ENCODE peak calls at places on chromosome 9, in nine cellular contexts. G, M, U, C, T, I, S, H and Z are unnamed samples. For H3K9me3, the result is how much of the 10 kb centered on the place peaks cover.

GRCh38 chr9:93116049-93116961 is 17.7 kb downstream of the NINJ1 start:
- DNase-seq in I (no peak), S (peak), C (peak), G (peak), T (no peak), H (peak), U (peak), M (no peak), Z (peak)

GRCh38 chr9:4262735-4263141 is 37.1 kb downstream of the GLIS3 start:
- DNase-seq in H (no peak), U (no peak), G (peak), C (no peak), S (no peak), T (no peak), M (no peak), I (no peak), Z (no peak)

GRCh38 chr9:16598316-16598715 is 272.2 kb downstream of the BNC2 start:
- DNase-seq in M (no peak), C (no peak), H (no peak), U (no peak), T (no peak), I (no peak), S (no peak), G (peak), Z (no peak)

GRCh38 chr9:126784401-126784800 is 20.4 kb upstream of the ZBTB43 start:
- DNase-seq in S (peak), M (no peak), I (no peak), C (no peak), U (no peak), T (no peak), H (no peak), G (no peak), Z (no peak)

GRCh38 chr9:33287087-33287490 is 3.2 kb upstream of the NFX1 start:
- DNase-seq in T (peak), I (peak), H (peak), C (no peak), G (peak), S (no peak), U (no peak), M (peak), Z (no peak)

GRCh38 chr9:13470836-13471235 is 191.3 kb upstream of the MPDZ start:
- DNase-seq in S (no peak), M (no peak), H (no peak), C (no peak), T (no peak), G (no peak), I (no peak), U (no peak), Z (no peak)

GRCh38 chr9:135978650-135979461 is 17.7 kb upstream of the UBAC1 start:
- DNase-seq in T (no peak), M (peak), H (no peak), U (no peak), I (peak), S (no peak), G (no peak), C (no peak), Z (no peak)

GRCh38 chr9:131235480-131235851 is 40.8 kb downstream of the FAM78A start:
- DNase-seq in H (no peak), G (no peak), I (no peak), M (no peak), C (no peak), S (no peak), U (no peak), T (peak), Z (no peak)

GRCh38 chr9:2722715-2723114 is 5.4 kb downstream of the KCNV2 start:
- DNase-seq in U (no peak), M (no peak), I (peak), T (no peak), S (no peak), G (peak), C (no peak), H (no peak), Z (peak)

GRCh38 chr9:35666045-35666444 is 1.1 kb upstream of the ARHGEF39 start:
- DNase-seq in I (no peak), G (no peak), C (no peak), H (no peak), T (no peak), U (no peak), S (no peak), M (no peak), Z (no peak)

GRCh38 chr9:16368425-16369087 is 501.9 kb downstream of the BNC2 start:
- DNase-seq in S (no peak), T (no peak), H (no peak), U (no peak), M (no peak), I (no peak), G (peak), C (no peak), Z (no peak)

GRCh38 chr9:128055222-128056040 is 11.7 kb downstream of the NAIF1 start:
- DNase-seq in H (peak), U (peak), G (no peak), C (peak), I (no peak), S (peak), M (no peak), T (no peak), Z (no peak)

GRCh38 chr9:109254317-109254716 is 66.5 kb downstream of the EPB41L4B start:
- DNase-seq in H (no peak), U (no peak), G (peak), S (no peak), T (no peak), C (no peak), M (no peak), I (no peak), Z (no peak)

GRCh38 chr9:127555830-127556820 is 56.0 kb upstream of the STXBP1 start:
- DNase-seq in M (peak), S (peak), T (no peak), U (peak), C (peak), I (no peak), G (peak), H (peak), Z (peak)

GRCh38 chr9:4303002-4303401 is 3.1 kb upstream of the GLIS3 start:
- DNase-seq in G (peak), C (no peak), U (no peak), M (no peak), I (no peak), S (no peak), H (no peak), T (no peak), Z (no peak)

GRCh38 chr9:134503301-134504105 is 138.1 kb upstream of the COL5A1 start:
- DNase-seq in I (no peak), T (no peak), S (peak), H (no peak), U (peak), M (no peak), G (peak), C (no peak), Z (no peak)

GRCh38 chr9:38687389-38687842 is 32.5 kb downstream of the FAM240B start:
- DNase-seq in T (no peak), M (no peak), H (peak), C (peak), G (peak), I (no peak), U (peak), S (peak), Z (peak)

GRCh38 chr9:77883846-77884771 is 147.5 kb downstream of the GNAQ start:
- DNase-seq in H (no peak), U (no peak), M (no peak), C (no peak), T (no peak), G (peak), I (no peak), S (no peak), Z (no peak)

GRCh38 chr9:133153227-133154096 is 10.3 kb downstream of the GBGT1 start:
- DNase-seq in C (no peak), U (no peak), G (no peak), H (no peak), M (no peak), S (peak), T (no peak), I (no peak), Z (no peak)

GRCh38 chr9:133149130-133150015 is 14.3 kb downstream of the GBGT1 start:
- DNase-seq in H (peak), T (peak), S (peak), U (peak), I (peak), G (peak), C (peak), M (peak), Z (peak)

GRCh38 chr9:133148351-133149129 is 15.2 kb downstream of the GBGT1 start:
- DNase-seq in G (peak), H (peak), C (peak), T (peak), S (peak), I (peak), M (peak), U (peak), Z (peak)

GRCh38 chr9:133151601-133152525 is 11.9 kb downstream of the GBGT1 start:
- DNase-seq in G (no peak), C (no peak), S (peak), T (no peak), M (no peak), I (no peak), U (no peak), H (no peak), Z (no peak)

GRCh38 chr9:133151041-133151440 is 12.7 kb downstream of the GBGT1 start:
- DNase-seq in U (no peak), T (no peak), G (no peak), S (peak), H (no peak), I (no peak), M (no peak), C (no peak), Z (no peak)
- H3K9me3 ChIP-seq in U (under half), T (under half), G (under half), S (under half), H (under half), I (under half), M (under half), C (under half), Z (under half)

GRCh38 chr9:97500263-97500662 is 1.2 kb upstream of the TMOD1 start:
- DNase-seq in H (no peak), I (no peak), S (no peak), C (no peak), G (no peak), M (no peak), U (no peak), T (no peak), Z (no peak)

GRCh38 chr9:97500765-97501176 is 695 bp upstream of the TMOD1 start:
- DNase-seq in M (no peak), I (no peak), U (no peak), H (no peak), C (no peak), T (no peak), S (no peak), G (no peak), Z (no peak)

GRCh38 chr9:97502222-97502983 is 937 bp downstream of the TMOD1 start:
- DNase-seq in U (peak), S (no peak), H (no peak), T (peak), G (no peak), I (no peak), C (peak), M (no peak), Z (no peak)

GRCh38 chr9:97501972-97502221 is 431 bp downstream of the TMOD1 start:
- DNase-seq in U (no peak), G (no peak), T (no peak), S (no peak), C (no peak), M (no peak), I (peak), H (no peak), Z (no peak)

DNA sequence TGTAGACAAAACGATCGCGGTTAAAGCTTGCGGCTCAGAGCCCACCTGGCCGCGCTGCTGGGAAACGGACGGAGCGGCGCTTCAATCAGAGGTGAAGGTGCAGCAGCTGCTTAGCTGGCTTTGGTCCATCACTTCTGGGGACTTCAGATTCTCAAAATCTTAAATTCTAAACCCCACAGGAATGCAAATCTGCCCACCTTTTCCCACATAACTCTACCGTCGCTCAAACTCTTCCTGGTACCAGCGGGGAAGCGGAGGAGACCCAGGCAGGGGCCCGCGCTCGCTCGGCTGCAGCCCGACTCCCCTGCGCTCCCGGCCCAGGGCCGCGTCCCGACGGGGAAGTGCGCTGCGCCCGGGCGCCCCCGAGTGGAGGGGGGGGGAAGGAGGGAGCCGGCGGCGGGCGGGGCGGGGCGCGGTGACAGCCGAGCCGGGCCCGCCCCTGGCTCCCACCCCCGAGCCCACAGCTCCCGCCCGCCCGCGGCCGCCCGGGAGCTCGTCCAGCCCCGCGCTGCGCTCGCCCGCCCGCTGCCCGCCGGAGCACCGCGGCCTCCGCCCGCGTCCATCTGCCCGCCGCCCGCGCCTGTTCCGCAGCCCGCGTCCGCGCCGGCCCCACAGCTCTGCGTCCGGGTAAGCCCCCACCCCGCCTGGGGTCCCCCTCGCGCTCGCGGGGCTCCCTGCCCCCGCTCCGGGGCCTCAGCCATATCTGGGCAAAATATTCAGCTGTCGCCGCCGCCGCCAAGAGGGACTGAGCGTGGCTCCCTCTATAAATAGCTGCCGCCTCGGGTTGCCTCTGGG is at the start of gene TMOD1:
- DNase-seq in U (peak), C (peak), G (peak), T (peak), S (peak), H (peak), I (peak), M (no peak), Z (no peak)
- TF ChIP-seq CTCF in U (peak), C (no peak), G (peak), T (no peak), S (no peak), H (no peak), I (peak), M (no peak), Z (no peak)

DNA sequence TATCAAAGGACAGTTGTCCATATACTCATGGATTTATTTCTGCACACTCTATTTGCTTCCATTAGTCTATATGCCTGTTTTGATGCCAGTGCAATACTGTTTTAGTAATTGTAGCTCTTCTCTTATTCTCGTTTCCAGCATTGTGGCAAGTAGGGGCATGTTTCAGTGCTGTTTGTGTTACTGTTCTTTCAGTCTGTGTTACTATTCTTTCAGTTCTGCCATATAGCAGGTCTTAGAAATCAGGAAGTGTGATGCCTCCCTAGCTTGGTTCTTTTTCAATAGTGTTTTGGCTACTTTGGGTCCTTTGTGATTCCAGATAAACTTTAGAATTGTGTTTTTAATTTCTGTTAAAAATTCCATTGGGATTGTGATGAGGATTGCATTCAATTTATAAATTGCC is 180.5 kb upstream of the PTPRD start:
- DNase-seq in T (no peak), I (no peak), H (no peak), U (no peak), M (no peak), G (no peak), C (no peak), S (no peak), Z (no peak)
- H3K9me3 ChIP-seq in T (under half), I (under half), H (under half), U (under half), M (under half), G (under half), C (under half), S (under half), Z (under half)

DNA sequence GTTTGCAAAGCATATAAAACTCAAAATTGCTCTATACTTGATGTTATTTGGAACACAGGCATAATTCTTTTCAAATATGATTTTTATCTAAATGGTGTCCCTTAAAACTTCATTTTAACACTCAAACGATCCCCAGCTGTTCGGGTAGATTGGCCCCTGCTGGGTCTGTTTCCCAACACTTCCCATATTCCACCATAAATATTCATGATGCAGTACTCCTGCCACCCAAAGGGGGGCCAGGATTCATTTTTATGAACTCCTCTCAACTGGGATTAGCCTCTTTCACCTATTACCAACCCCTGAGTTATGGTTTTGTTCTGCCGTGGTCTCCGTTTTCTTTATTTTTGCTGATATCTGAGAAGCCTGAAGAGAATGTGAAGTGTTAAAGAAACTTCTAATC is 383.9 kb downstream of the DMRT2 start:
- DNase-seq in U (no peak), C (no peak), T (no peak), I (peak), G (no peak), H (no peak), M (no peak), S (no peak), Z (no peak)
- TF ChIP-seq CTCF in U (peak), C (no peak), T (no peak), I (peak), G (peak), H (no peak), M (no peak), S (peak), Z (no peak)